ENCODE peak calls at places on chromosomes 2 and 18, in ten cellular contexts. J is GM19239; N is stimulated activated CD4-positive, alpha-beta T cell treated with anti-CD3 and anti-CD28 coated beads, Interleukin-1b, Interleukin-23, amount 100 ng/mL, for 1 hour; W is ovary; C is NCI-H460; R is CD4-positive, alpha-beta T cell; Z is endothelial cell; E is T-cell; U is CD4-positive, CD25-positive, alpha-beta regulatory T cell; K is GM23248. S is an unnamed sample.
A peak's percentile ranks its signal among the peaks of the same experiment; 100 is the strongest.

GRCh38 chr2:237298323-237299118 is 115.4 kb downstream of the COL6A3 start:
- DNase-seq in Z (no peak), U (no peak), W (no peak), E (no peak), K (peak; percentile 70), R (no peak), N (no peak), C (no peak), J (no peak), S (no peak)

GRCh38 chr2:101983486-101983885 is 8.3 kb upstream of the IL1R2 start:
- DNase-seq in W (no peak), K (peak; percentile 51), C (no peak), N (no peak), J (no peak), Z (no peak), U (no peak), R (no peak), E (no peak), S (no peak)

GRCh38 chr18:1383465-1383864 is 478.8 kb downstream of the ADCYAP1 start:
- DNase-seq in R (no peak), U (no peak), K (no peak), C (no peak), N (no peak), E (no peak), W (no peak), Z (no peak), J (no peak), S (no peak)

GRCh38 chr2:237700583-237701032 is 73.2 kb downstream of the LRRFIP1 start:
- DNase-seq in C (no peak), E (peak; percentile 75), W (no peak), K (peak; percentile 74), Z (no peak), U (peak; percentile 37), R (peak; percentile 73), N (peak; percentile 56), J (no peak), S (peak; percentile 69)

GRCh38 chr2:142980246-142981068 is 103.0 kb downstream of the KYNU start:
- DNase-seq in K (peak; percentile 60), R (no peak), W (no peak), J (no peak), E (no peak), C (peak; percentile 52), Z (no peak), U (peak; percentile 10), N (no peak), S (no peak)

GRCh38 chr2:8413589-8414135 is 268.2 kb upstream of the ID2 start:
- DNase-seq in C (no peak), Z (no peak), E (no peak), W (no peak), U (no peak), N (no peak), K (no peak), R (no peak), J (no peak), S (no peak)

GRCh38 chr2:28603821-28604220 is 108.0 kb downstream of the PLB1 start:
- DNase-seq in N (no peak), R (no peak), Z (no peak), C (no peak), K (no peak), U (no peak), E (no peak), W (no peak), J (no peak), S (no peak)

GRCh38 chr2:233433029-233433428 is 78.7 kb downstream of the DGKD start:
- DNase-seq in U (no peak), W (no peak), Z (no peak), J (no peak), N (no peak), K (no peak), E (no peak), C (no peak), R (no peak), S (no peak)

GRCh38 chr18:9890191-9890590 is 4.4 kb downstream of the TXNDC2 start:
- DNase-seq in N (no peak), U (no peak), Z (no peak), R (no peak), K (no peak), W (no peak), C (no peak), J (no peak), E (no peak), S (no peak)

GRCh38 chr2:186516396-186516795 is 30.3 kb downstream of the ZC3H15 start:
- DNase-seq in R (no peak), K (no peak), U (no peak), N (no peak), C (no peak), W (no peak), J (no peak), E (no peak), Z (no peak), S (no peak)

S was measured in T-helper 1 cell.